ENCODE peak calls at places on chromosomes 1 and 21, in four cellular contexts. One of them, this sample, is unnamed.

GRCh38 chr1:46719689-46720088 is 775 bp upstream of the EFCAB14 start:
- DNase-seq in activated T-helper 1 cell treated with Interleukin-2 at 50 U/mL for 16 hours: no peak
- DNase-seq in stimulated activated CD4-positive, alpha-beta T cell treated with anti-CD3 and anti-CD28 coated beads, Interleukin-1b, Interleukin-23, amount 100 ng/mL, for 4 hours: no peak
- DNase-seq in Caki2: peak
- DNase-seq in this sample: no peak

GRCh38 chr1:59443355-59443754 is 146.5 kb downstream of the FGGY start:
- DNase-seq in activated T-helper 1 cell treated with Interleukin-2 at 50 U/mL for 16 hours: no peak
- DNase-seq in stimulated activated CD4-positive, alpha-beta T cell treated with anti-CD3 and anti-CD28 coated beads, Interleukin-1b, Interleukin-23, amount 100 ng/mL, for 4 hours: no peak
- DNase-seq in Caki2: no peak
- DNase-seq in this sample: no peak

GRCh38 chr1:118900643-118901440 is 87.3 kb downstream of the TBX15 start:
- DNase-seq in stimulated activated CD4-positive, alpha-beta T cell treated with anti-CD3 and anti-CD28 coated beads, Interleukin-1b, Interleukin-23, amount 100 ng/mL, for 4 hours: no peak
- DNase-seq in Caki2: no peak
- DNase-seq in activated T-helper 1 cell treated with Interleukin-2 at 50 U/mL for 16 hours: no peak
- DNase-seq in this sample: no peak

GRCh38 chr1:156106624-156107488 is 7.7 kb upstream of the LMNA start:
- DNase-seq in stimulated activated CD4-positive, alpha-beta T cell treated with anti-CD3 and anti-CD28 coated beads, Interleukin-1b, Interleukin-23, amount 100 ng/mL, for 4 hours: no peak
- DNase-seq in Caki2: peak
- DNase-seq in activated T-helper 1 cell treated with Interleukin-2 at 50 U/mL for 16 hours: no peak
- DNase-seq in this sample: no peak

GRCh38 chr1:207959141-207959825 is 48.4 kb upstream of the CD34 start:
- DNase-seq in Caki2: no peak
- DNase-seq in activated T-helper 1 cell treated with Interleukin-2 at 50 U/mL for 16 hours: no peak
- DNase-seq in stimulated activated CD4-positive, alpha-beta T cell treated with anti-CD3 and anti-CD28 coated beads, Interleukin-1b, Interleukin-23, amount 100 ng/mL, for 4 hours: no peak
- DNase-seq in this sample: no peak

GRCh38 chr21:32413697-32414578 is 1.4 kb downstream of the EVA1C start:
- DNase-seq in stimulated activated CD4-positive, alpha-beta T cell treated with anti-CD3 and anti-CD28 coated beads, Interleukin-1b, Interleukin-23, amount 100 ng/mL, for 4 hours: no peak
- DNase-seq in Caki2: no peak
- DNase-seq in activated T-helper 1 cell treated with Interleukin-2 at 50 U/mL for 16 hours: no peak
- DNase-seq in this sample: no peak

GRCh38 chr1:160416369-160416768 is 16.0 kb downstream of the VANGL2 start:
- DNase-seq in stimulated activated CD4-positive, alpha-beta T cell treated with anti-CD3 and anti-CD28 coated beads, Interleukin-1b, Interleukin-23, amount 100 ng/mL, for 4 hours: no peak
- DNase-seq in activated T-helper 1 cell treated with Interleukin-2 at 50 U/mL for 16 hours: no peak
- DNase-seq in Caki2: peak
- DNase-seq in this sample: no peak

GRCh38 chr21:26148071-26148470 is 22.5 kb downstream of the APP start:
- DNase-seq in Caki2: peak
- DNase-seq in stimulated activated CD4-positive, alpha-beta T cell treated with anti-CD3 and anti-CD28 coated beads, Interleukin-1b, Interleukin-23, amount 100 ng/mL, for 4 hours: no peak
- DNase-seq in activated T-helper 1 cell treated with Interleukin-2 at 50 U/mL for 16 hours: no peak
- DNase-seq in this sample: no peak

GRCh38 chr1:183353597-183353996 is 64.6 kb downstream of the NMNAT2 start:
- DNase-seq in Caki2: no peak
- DNase-seq in activated T-helper 1 cell treated with Interleukin-2 at 50 U/mL for 16 hours: no peak
- DNase-seq in stimulated activated CD4-positive, alpha-beta T cell treated with anti-CD3 and anti-CD28 coated beads, Interleukin-1b, Interleukin-23, amount 100 ng/mL, for 4 hours: no peak
- DNase-seq in this sample: no peak

GRCh38 chr1:164726235-164726634 is 167.3 kb downstream of the PBX1 start:
- DNase-seq in stimulated activated CD4-positive, alpha-beta T cell treated with anti-CD3 and anti-CD28 coated beads, Interleukin-1b, Interleukin-23, amount 100 ng/mL, for 4 hours: no peak
- DNase-seq in Caki2: no peak
- DNase-seq in activated T-helper 1 cell treated with Interleukin-2 at 50 U/mL for 16 hours: no peak
- DNase-seq in this sample: no peak

GRCh38 chr1:183804916-183805734 is at the start of gene RGL1:
- DNase-seq in stimulated activated CD4-positive, alpha-beta T cell treated with anti-CD3 and anti-CD28 coated beads, Interleukin-1b, Interleukin-23, amount 100 ng/mL, for 4 hours: no peak
- DNase-seq in Caki2: peak
- DNase-seq in activated T-helper 1 cell treated with Interleukin-2 at 50 U/mL for 16 hours: peak
- DNase-seq in this sample: no peak

This sample was measured in T-helper 9 cell.